ENCODE peak calls at places on chromosomes 13 and 19, in eight cellular contexts. Z is IMR-90, X is heart left ventricle, J is astrocyte of the spinal cord, F is astrocyte, I is cardiac fibroblast, K is epithelial cell of esophagus, A is Caco-2. W is an unnamed sample.

GRCh38 chr13:106314417-106314816 is 221.0 kb downstream of the EFNB2 start:
- DNase-seq in J (no peak), F (no peak), Z (no peak), I (no peak), X (no peak), K (no peak), A (no peak), W (no peak)

GRCh38 chr13:100439247-100439955 is 149.2 kb downstream of the GGACT start:
- DNase-seq in I (no peak), X (no peak), J (no peak), Z (no peak), A (no peak), K (no peak), F (no peak), W (peak)

GRCh38 chr13:99984463-99985242 is 3.1 kb downstream of the ZIC2 start:
- DNase-seq in K (no peak), A (peak), J (peak), I (no peak), F (no peak), X (no peak), Z (no peak), W (peak)

GRCh38 chr13:39585219-39585618 is 17.8 kb downstream of the LHFPL6 start:
- DNase-seq in Z (no peak), K (no peak), J (no peak), I (no peak), X (no peak), A (no peak), F (no peak), W (no peak)

GRCh38 chr19:30719189-30719990 is 347.2 kb downstream of the ZNF536 start:
- DNase-seq in A (no peak), K (peak), I (peak), X (peak), F (peak), Z (no peak), J (peak), W (peak)

GRCh38 chr19:4969772-4970531 is 1.0 kb downstream of the KDM4B start:
- DNase-seq in Z (no peak), I (peak), J (peak), X (no peak), A (no peak), K (peak), F (no peak), W (peak)

GRCh38 chr13:113656015-113656588 is 1.9 kb downstream of the ATP4B start:
- DNase-seq in X (peak), F (no peak), I (no peak), A (no peak), Z (no peak), K (no peak), J (no peak), W (no peak)

GRCh38 chr19:8640402-8641004 is 10.1 kb downstream of the NFILZ start:
- DNase-seq in Z (no peak), F (no peak), J (no peak), X (peak), A (peak), K (no peak), I (peak), W (no peak)

GRCh38 chr13:44759723-44760360 is 183.7 kb upstream of the TSC22D1 start:
- DNase-seq in Z (peak), K (peak), A (no peak), I (no peak), J (peak), F (peak), X (no peak), W (peak)

GRCh38 chr19:31220540-31220939 is 128.7 kb downstream of the TSHZ3 start:
- DNase-seq in Z (no peak), X (no peak), F (no peak), K (peak), A (no peak), J (no peak), I (peak), W (peak)

GRCh38 chr19:43439183-43440063 is 24.7 kb downstream of the TEX101 start:
- DNase-seq in Z (no peak), I (peak), J (no peak), A (no peak), F (peak), K (peak), X (no peak), W (no peak)

GRCh38 chr13:55761986-55762385 is 1378.7 kb upstream of the PRR20A start:
- DNase-seq in X (no peak), K (no peak), J (no peak), A (no peak), I (no peak), Z (no peak), F (no peak), W (no peak)

GRCh38 chr19:35851213-35852028 is 883 bp downstream of the NPHS1 start:
- DNase-seq in F (no peak), K (no peak), I (no peak), X (no peak), Z (no peak), J (no peak), A (peak), W (no peak)

GRCh38 chr19:15995536-15995935 is 46.7 kb downstream of the OR10H4 start:
- DNase-seq in Z (no peak), J (no peak), F (no peak), A (no peak), K (no peak), X (no peak), I (peak), W (no peak)

GRCh38 chr19:3024870-3025515 is 4.1 kb downstream of the TLE2 start:
- DNase-seq in Z (no peak), K (no peak), X (no peak), J (no peak), A (no peak), F (no peak), I (no peak), W (no peak)

GRCh38 chr13:86569974-86570373 is 770.8 kb upstream of the SLITRK6 start:
- DNase-seq in J (no peak), F (no peak), Z (no peak), A (no peak), I (no peak), X (no peak), K (peak), W (no peak)

GRCh38 chr13:27283906-27284523 is 13.4 kb downstream of the RASL11A start:
- DNase-seq in X (no peak), K (peak), J (no peak), Z (no peak), F (no peak), A (peak), I (peak), W (peak)

GRCh38 chr19:3115916-3116602 is 19.8 kb upstream of the GNA15 start:
- DNase-seq in A (no peak), K (no peak), J (no peak), Z (no peak), I (no peak), F (no peak), X (no peak), W (no peak)

GRCh38 chr13:76885203-76886004 is 801 bp downstream of the KCTD12 start:
- DNase-seq in K (peak), J (peak), Z (peak), X (peak), A (peak), I (peak), F (peak), W (peak)

GRCh38 chr13:20173121-20173746 is 12.4 kb upstream of the GJA3 start:
- DNase-seq in Z (peak), J (no peak), X (no peak), A (no peak), K (no peak), F (no peak), I (peak), W (no peak)

GRCh38 chr19:20923077-20923871 is at the start of gene ZNF85:
- DNase-seq in J (peak), Z (peak), F (peak), K (peak), A (no peak), X (peak), I (peak), W (peak)

GRCh38 chr13:111158136-111158805 is 43.2 kb downstream of the ARHGEF7 start:
- DNase-seq in Z (no peak), A (no peak), X (no peak), J (peak), I (peak), F (peak), K (peak), W (peak)

GRCh38 chr13:83691966-83692365 is 190.3 kb downstream of the SLITRK1 start:
- DNase-seq in Z (no peak), I (no peak), X (no peak), J (peak), F (peak), A (no peak), K (no peak), W (peak)

GRCh38 chr13:23087884-23088283 is 92.9 kb upstream of the SGCG start:
- DNase-seq in K (peak), J (peak), F (no peak), A (peak), I (peak), Z (peak), X (no peak), W (peak)

GRCh38 chr19:13036366-13036976 is 41.2 kb downstream of the NFIX start:
- DNase-seq in A (peak), J (peak), F (peak), X (peak), K (peak), Z (peak), I (peak), W (peak)

GRCh38 chr13:41658057-41658642 is 200.8 kb downstream of the RGCC start:
- DNase-seq in A (no peak), Z (peak), F (peak), I (peak), J (peak), K (peak), X (no peak), W (peak)

GRCh38 chr13:41652735-41653361 is 195.5 kb downstream of the RGCC start:
- DNase-seq in F (no peak), K (peak), Z (peak), I (peak), J (peak), X (no peak), A (peak), W (peak)

GRCh38 chr13:41654800-41655199 is 197.4 kb downstream of the RGCC start:
- DNase-seq in J (no peak), A (no peak), F (no peak), I (no peak), Z (no peak), K (no peak), X (no peak), W (no peak)

GRCh38 chr13:41660426-41660825 is 203.1 kb downstream of the RGCC start:
- DNase-seq in Z (no peak), J (no peak), X (no peak), K (no peak), I (no peak), F (no peak), A (no peak), W (no peak)

GRCh38 chr13:41655997-41656396 is 198.6 kb downstream of the RGCC start:
- DNase-seq in Z (no peak), J (no peak), K (no peak), A (no peak), X (no peak), I (no peak), F (no peak), W (no peak)
- TF ChIP-seq CTCF in Z (no peak), J (no peak), K (no peak), A (no peak), X (no peak), I (no peak), F (no peak), W (no peak)

DNA sequence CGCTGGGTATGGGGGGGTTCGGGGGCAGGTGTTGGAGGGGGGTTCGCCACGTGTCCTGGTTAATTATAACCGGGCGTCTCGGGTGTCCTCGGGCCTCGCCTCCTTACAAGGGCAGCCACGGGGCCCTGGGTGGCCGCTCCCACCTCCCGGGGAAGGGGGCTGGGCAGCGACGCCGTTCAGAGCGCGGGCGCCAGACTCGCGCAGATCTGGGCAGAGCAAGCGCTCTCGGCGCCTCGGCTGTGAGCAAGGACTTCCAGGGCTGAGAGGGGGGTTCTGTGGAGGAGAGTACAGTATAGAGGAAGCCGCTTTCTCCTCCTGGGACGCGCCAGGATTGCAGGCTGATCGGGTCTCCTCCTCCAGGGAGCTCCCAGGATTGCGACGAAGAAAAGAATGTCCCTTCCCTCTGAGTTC is 1.0 kb upstream of the CKM start:
- DNase-seq in I (no peak), J (no peak), A (no peak), F (no peak), X (peak), K (no peak), Z (no peak), W (no peak)
- H3K4me3 ChIP-seq in I (peak), J (peak), A (no peak), F (no peak), X (peak), K (peak), Z (peak), W (peak)

GRCh38 chr19:19203012-19203856 is at the start of gene NR2C2AP:
- DNase-seq in F (peak), I (peak), Z (peak), X (peak), J (peak), A (peak), K (peak), W (peak)

GRCh38 chr19:19205416-19206410 is 2.5 kb upstream of the NR2C2AP start:
- DNase-seq in I (no peak), X (no peak), K (no peak), A (no peak), F (no peak), Z (no peak), J (no peak), W (no peak)

GRCh38 chr19:19202707-19203011 is 555 bp downstream of the NR2C2AP start:
- DNase-seq in X (no peak), Z (no peak), I (no peak), A (no peak), F (no peak), J (no peak), K (peak), W (no peak)

GRCh38 chr19:19204181-19204580 is 967 bp upstream of the NR2C2AP start:
- DNase-seq in A (no peak), Z (no peak), K (no peak), F (no peak), X (no peak), J (no peak), I (no peak), W (no peak)

DNA sequence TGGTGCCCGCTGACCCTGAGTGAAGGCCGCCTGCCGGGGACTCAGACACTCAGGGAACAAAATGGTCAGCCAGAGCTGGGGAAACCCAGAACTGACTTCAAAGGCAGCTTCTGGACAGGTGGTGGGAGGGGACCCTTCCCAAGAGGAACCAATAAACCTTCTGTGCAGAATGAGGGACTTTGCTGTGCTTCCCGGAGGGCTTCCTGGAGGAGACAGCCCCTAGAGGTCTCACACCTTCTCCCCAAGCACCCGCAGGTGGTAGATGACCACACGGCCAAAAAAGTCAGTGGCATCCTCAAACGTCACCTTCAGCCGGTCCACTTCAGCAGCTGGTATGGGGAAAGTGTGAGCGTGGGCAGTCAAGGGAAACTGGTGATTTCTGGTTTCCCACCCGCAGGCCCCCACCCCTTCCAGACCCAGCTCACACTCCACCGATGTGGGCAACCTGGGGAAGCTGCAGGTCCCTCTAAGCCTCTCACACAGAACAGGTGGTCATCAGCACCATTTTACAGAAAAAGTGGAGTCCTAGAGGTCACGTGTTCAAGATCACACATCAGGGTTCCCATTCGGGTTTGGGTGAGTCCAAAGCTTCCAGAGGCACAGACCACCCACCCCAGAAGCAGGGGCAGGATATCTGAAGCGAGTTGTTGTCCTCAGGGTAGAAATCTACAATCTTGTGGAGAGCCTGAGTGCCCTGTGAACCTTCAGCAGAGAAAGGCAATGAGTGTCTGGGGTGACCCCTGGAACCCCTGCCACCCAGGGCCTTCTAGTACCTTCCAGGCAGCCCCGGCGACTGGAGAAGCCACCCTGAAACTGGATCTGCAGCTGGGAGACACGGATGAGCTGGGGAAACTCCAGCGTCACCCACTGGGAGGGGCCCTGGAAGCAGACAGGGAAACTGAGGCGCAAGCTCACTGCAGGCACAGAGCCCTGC is 1.2 kb downstream of the NR2C2AP start:
- DNase-seq in A (no peak), F (no peak), J (no peak), X (no peak), I (no peak), Z (no peak), K (no peak), W (no peak)
- TF ChIP-seq CTCF in A (no peak), F (no peak), J (no peak), X (no peak), I (no peak), Z (no peak), K (no peak), W (no peak)

DNA sequence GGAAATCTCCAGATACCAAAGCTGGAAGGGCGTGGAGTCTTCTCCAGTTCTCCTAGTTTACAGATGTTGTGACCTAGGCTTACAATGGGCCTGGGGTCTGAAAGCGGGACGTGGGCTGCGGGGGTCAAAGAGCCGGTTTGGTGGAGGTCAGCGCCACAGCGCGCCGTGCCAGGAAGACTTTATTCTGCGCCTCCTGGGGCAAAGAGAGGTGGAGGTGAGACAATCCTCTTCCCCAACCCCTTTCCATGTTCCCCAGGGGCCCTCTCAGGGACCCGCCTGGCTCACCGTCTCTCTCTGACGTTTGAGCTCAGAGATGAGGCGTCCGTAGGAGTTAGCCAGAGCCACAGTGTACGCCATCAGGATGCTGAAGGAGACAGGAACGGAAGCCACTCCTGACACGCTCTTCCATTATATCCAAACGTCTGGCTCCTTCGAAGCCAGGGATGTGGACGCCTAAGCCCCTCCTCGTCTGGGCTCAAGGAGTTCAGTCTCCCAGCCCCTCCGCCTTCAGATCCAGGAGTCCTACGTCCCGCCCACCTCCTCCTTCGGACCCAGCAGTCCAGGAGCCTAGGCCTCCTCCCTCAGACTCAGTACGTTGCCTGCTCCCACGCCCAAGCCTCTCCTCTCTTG is 776 bp upstream of the LENG1 start:
- DNase-seq in J (no peak), K (no peak), I (peak), A (no peak), Z (peak), F (no peak), X (no peak), W (peak)
- H3K4me3 ChIP-seq in J (peak), K (peak), I (peak), A (peak), Z (peak), F (peak), X (peak), W (peak)

DNA sequence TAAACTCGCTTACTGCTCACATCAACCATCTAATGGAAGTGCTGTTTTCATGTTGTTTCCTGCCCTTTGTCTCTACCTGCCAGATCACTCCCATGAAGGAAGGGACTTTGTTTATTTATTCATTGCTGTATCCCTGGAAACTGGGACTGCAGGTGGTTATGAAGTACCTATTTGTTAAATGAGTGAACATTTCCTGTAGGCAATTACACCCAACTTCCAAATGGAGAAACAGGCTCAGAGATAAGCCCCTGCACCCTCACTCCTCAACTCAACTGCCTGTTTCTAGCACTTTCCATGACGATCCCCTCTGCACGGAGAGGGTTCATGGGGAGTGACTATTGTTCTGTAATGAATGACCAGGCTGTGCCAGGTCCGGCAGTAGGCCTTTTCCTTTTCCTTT is 1.9 kb upstream of the SELENOW start:
- DNase-seq in X (no peak), I (no peak), J (no peak), Z (no peak), K (peak), F (no peak), A (no peak), W (no peak)
- TF ChIP-seq CTCF in X (no peak), I (no peak), J (no peak), Z (no peak), K (no peak), F (no peak), A (no peak), W (no peak)

GRCh38 chr19:58054792-58055482 is 4.1 kb upstream of the ZNF135 start:
- DNase-seq in Z (peak), K (no peak), A (no peak), X (peak), I (peak), F (peak), J (no peak), W (peak)

GRCh38 chr19:58053480-58054156 is 5.5 kb upstream of the ZNF135 start:
- DNase-seq in F (no peak), J (no peak), A (no peak), K (no peak), X (no peak), Z (no peak), I (no peak), W (no peak)

GRCh38 chr19:58056261-58056660 is 2.8 kb upstream of the ZNF135 start:
- DNase-seq in Z (no peak), F (no peak), I (no peak), K (no peak), J (no peak), X (no peak), A (no peak), W (no peak)

GRCh38 chr19:58056861-58057260 is 2.2 kb upstream of the ZNF135 start:
- DNase-seq in F (no peak), J (no peak), A (no peak), Z (no peak), X (no peak), I (no peak), K (no peak), W (no peak)

GRCh38 chr19:58055483-58055874 is 3.6 kb upstream of the ZNF135 start:
- DNase-seq in F (no peak), K (no peak), Z (no peak), A (no peak), I (no peak), J (no peak), X (no peak), W (no peak)
- H3K4me3 ChIP-seq in F (no peak), K (no peak), Z (no peak), A (no peak), I (peak), J (no peak), X (peak), W (no peak)

DNA sequence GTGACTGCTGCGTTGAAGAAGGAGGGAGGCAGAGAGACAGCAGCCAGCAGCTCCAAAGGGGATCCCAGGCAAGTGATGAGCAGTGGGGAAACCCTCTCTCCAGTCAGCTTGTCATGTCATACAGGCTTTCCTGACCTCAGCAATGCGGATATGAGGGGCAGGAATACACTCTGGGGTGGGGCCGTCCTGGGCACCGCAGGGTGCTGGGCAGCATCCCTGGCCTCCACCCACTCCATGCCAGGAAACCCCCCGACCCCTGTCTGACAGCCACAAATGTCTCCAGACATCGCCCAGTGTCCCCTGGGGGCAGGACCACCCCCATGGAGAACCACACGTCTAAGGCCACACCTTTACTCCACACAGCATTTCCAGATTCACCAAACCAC is 46.7 kb downstream of the RFX2 start:
- DNase-seq in K (no peak), I (no peak), Z (no peak), J (no peak), F (no peak), A (no peak), X (no peak), W (no peak)
- TF ChIP-seq CTCF in K (no peak), I (no peak), Z (no peak), J (no peak), F (no peak), A (no peak), X (no peak), W (no peak)

W was measured in choroid plexus epithelial cell.